ENCODE peak calls at places on chromosomes 16 and 17, in four cellular contexts. B, G, L and Q are unnamed samples.

GRCh38 chr16:17469742-17470001 is 1.1 kb downstream of the XYLT1 start:
- DNase-seq in B (no peak), L (no peak), G (no peak), Q (no peak)

GRCh38 chr16:73483934-73484712 is 436.2 kb upstream of the ZFHX3 start:
- DNase-seq in L (peak), B (no peak), G (no peak), Q (no peak)

GRCh38 chr16:24854607-24855171 is 8.9 kb downstream of the SLC5A11 start:
- DNase-seq in L (no peak), B (no peak), G (no peak), Q (no peak)

GRCh38 chr17:59765038-59765437 is 57.6 kb downstream of the VMP1 start:
- DNase-seq in L (no peak), B (peak), G (no peak), Q (no peak)

GRCh38 chr16:72050769-72051464 is 3.4 kb upstream of the HP start:
- DNase-seq in L (no peak), B (peak), G (no peak), Q (no peak)

GRCh38 chr17:51056813-51057510 is 63.7 kb downstream of the SPAG9 start:
- DNase-seq in G (no peak), B (peak), L (peak), Q (peak)

GRCh38 chr17:41521574-41522261 is 3.0 kb upstream of the KRT15 start:
- DNase-seq in B (peak), L (peak), G (peak), Q (peak)

GRCh38 chr17:51120357-51120738 is 320 bp downstream of the SPAG9 start:
- DNase-seq in B (peak), L (no peak), G (peak), Q (no peak)

GRCh38 chr16:81808933-81809480 is 29.9 kb downstream of the PLCG2 start:
- DNase-seq in B (no peak), L (no peak), G (no peak), Q (no peak)

GRCh38 chr16:12170103-12171025 is 193.8 kb downstream of the SNX29 start:
- DNase-seq in G (no peak), B (peak), L (no peak), Q (no peak)

GRCh38 chr17:79951361-79952264 is 84.1 kb downstream of the TBC1D16 start:
- DNase-seq in G (peak), B (peak), L (peak), Q (peak)

GRCh38 chr16:13793788-13794461 is 126.0 kb upstream of the ERCC4 start:
- DNase-seq in L (no peak), B (no peak), G (no peak), Q (no peak)

GRCh38 chr16:88295526-88296436 is 87.0 kb upstream of the ZNF469 start:
- DNase-seq in B (no peak), L (no peak), G (no peak), Q (no peak)

GRCh38 chr17:64707077-64707591 is 45.0 kb upstream of the SMURF2 start:
- DNase-seq in G (peak), B (peak), L (peak), Q (peak)

GRCh38 chr17:75814021-75814395 is 29.4 kb downstream of the UNK start:
- DNase-seq in B (no peak), L (no peak), G (no peak), Q (no peak)

GRCh38 chr17:20315821-20316220 is 151.5 kb downstream of the LGALS9B start:
- DNase-seq in B (peak), G (no peak), L (peak), Q (no peak)

GRCh38 chr17:15659236-15659635 is 24.9 kb downstream of the TRIM16 start:
- DNase-seq in B (no peak), G (peak), L (no peak), Q (no peak)

GRCh38 chr17:50938821-50939541 is 72.8 kb upstream of the TOB1 start:
- DNase-seq in L (no peak), B (no peak), G (no peak), Q (no peak)

GRCh38 chr17:63480826-63481487 is 4.1 kb downstream of the ACE start:
- DNase-seq in L (no peak), G (no peak), B (no peak), Q (no peak)

GRCh38 chr16:2033057-2033911 is 6.6 kb downstream of the NHERF2 start:
- DNase-seq in B (peak), L (no peak), G (no peak), Q (peak)

GRCh38 chr16:35788381-35788780 is 2329.0 kb downstream of the TP53TG3F start:
- DNase-seq in G (no peak), L (no peak), B (no peak), Q (no peak)

GRCh38 chr16:3652373-3653037 is 2.0 kb upstream of the DNASE1 start:
- DNase-seq in B (no peak), G (no peak), L (no peak), Q (no peak)

GRCh38 chr17:77886387-77886728 is 72.1 kb upstream of the TNRC6C start:
- DNase-seq in B (no peak), L (no peak), G (no peak), Q (no peak)

GRCh38 chr17:36546418-36547093 is 1.8 kb downstream of the GGNBP2 start:
- DNase-seq in B (no peak), L (no peak), G (no peak), Q (peak)

GRCh38 chr17:38528101-38528500 is 77.7 kb downstream of the SRCIN1 start:
- DNase-seq in G (no peak), L (no peak), B (no peak), Q (no peak)

GRCh38 chr17:57512258-57512657 is 232.8 kb downstream of the CCDC182 start:
- DNase-seq in G (no peak), L (no peak), B (no peak), Q (no peak)

GRCh38 chr17:61168506-61168905 is 231.1 kb upstream of the TBX2 start:
- DNase-seq in B (peak), G (no peak), L (no peak), Q (no peak)

GRCh38 chr16:83913234-83913633 is 14.3 kb downstream of the MLYCD start:
- DNase-seq in G (peak), L (no peak), B (no peak), Q (no peak)

GRCh38 chr16:50839356-50839755 is 97.5 kb downstream of the CYLD start:
- DNase-seq in B (no peak), G (no peak), L (no peak), Q (no peak)

GRCh38 chr16:68079616-68080344 is 5.4 kb upstream of the NFATC3 start:
- DNase-seq in G (no peak), B (no peak), L (no peak), Q (peak)

GRCh38 chr17:40371261-40371929 is 6.9 kb upstream of the GJD3 start:
- DNase-seq in B (no peak), L (peak), G (no peak), Q (no peak)

GRCh38 chr17:65219124-65219523 is 82.0 kb downstream of the RGS9 start:
- DNase-seq in L (no peak), B (no peak), G (no peak), Q (no peak)

GRCh38 chr17:38660097-38661026 is 14.4 kb downstream of the EPOP start:
- DNase-seq in G (no peak), B (no peak), L (no peak), Q (peak)

GRCh38 chr16:26985100-26986065 is 81.3 kb upstream of the C16orf82 start:
- DNase-seq in L (peak), G (no peak), B (no peak), Q (no peak)

GRCh38 chr17:78131172-78132085 is 858 bp downstream of the TMC8 start:
- DNase-seq in L (no peak), B (no peak), G (no peak), Q (no peak)

GRCh38 chr16:85607331-85607765 is 5.8 kb upstream of the GSE1 start:
- DNase-seq in B (no peak), G (no peak), L (peak), Q (peak)

GRCh38 chr17:34154916-34155730 is 100.0 kb upstream of the CCL2 start:
- DNase-seq in L (peak), B (no peak), G (no peak), Q (no peak)

GRCh38 chr17:32746698-32747097 is 130.2 kb downstream of the MYO1D start:
- DNase-seq in G (peak), B (peak), L (no peak), Q (peak)

GRCh38 chr16:57070424-57070823 is 22.0 kb upstream of the CPNE2 start:
- DNase-seq in G (no peak), L (no peak), B (no peak), Q (no peak)
- H2AK5ac ChIP-seq in G (no peak), L (no peak), B (no peak), Q (no peak)

GRCh38 chr17:69326302-69327059 is 452 bp downstream of the ABCA5 start:
- DNase-seq in G (peak), L (no peak), B (peak), Q (peak)
- H2BK5ac ChIP-seq in G (no peak), L (no peak), B (no peak), Q (no peak)

GRCh38 chr17:46898860-46899259 is 24.1 kb upstream of the GOSR2 start:
- DNase-seq in B (no peak), G (no peak), L (no peak), Q (no peak)

GRCh38 chr17:46908352-46908751 is 14.6 kb upstream of the GOSR2 start:
- DNase-seq in B (no peak), G (no peak), L (peak), Q (no peak)

GRCh38 chr17:46901291-46901690 is 21.7 kb upstream of the GOSR2 start:
- DNase-seq in B (no peak), G (no peak), L (peak), Q (no peak)

GRCh38 chr17:46898364-46898763 is 24.6 kb upstream of the GOSR2 start:
- DNase-seq in L (no peak), B (no peak), G (no peak), Q (no peak)

DNA sequence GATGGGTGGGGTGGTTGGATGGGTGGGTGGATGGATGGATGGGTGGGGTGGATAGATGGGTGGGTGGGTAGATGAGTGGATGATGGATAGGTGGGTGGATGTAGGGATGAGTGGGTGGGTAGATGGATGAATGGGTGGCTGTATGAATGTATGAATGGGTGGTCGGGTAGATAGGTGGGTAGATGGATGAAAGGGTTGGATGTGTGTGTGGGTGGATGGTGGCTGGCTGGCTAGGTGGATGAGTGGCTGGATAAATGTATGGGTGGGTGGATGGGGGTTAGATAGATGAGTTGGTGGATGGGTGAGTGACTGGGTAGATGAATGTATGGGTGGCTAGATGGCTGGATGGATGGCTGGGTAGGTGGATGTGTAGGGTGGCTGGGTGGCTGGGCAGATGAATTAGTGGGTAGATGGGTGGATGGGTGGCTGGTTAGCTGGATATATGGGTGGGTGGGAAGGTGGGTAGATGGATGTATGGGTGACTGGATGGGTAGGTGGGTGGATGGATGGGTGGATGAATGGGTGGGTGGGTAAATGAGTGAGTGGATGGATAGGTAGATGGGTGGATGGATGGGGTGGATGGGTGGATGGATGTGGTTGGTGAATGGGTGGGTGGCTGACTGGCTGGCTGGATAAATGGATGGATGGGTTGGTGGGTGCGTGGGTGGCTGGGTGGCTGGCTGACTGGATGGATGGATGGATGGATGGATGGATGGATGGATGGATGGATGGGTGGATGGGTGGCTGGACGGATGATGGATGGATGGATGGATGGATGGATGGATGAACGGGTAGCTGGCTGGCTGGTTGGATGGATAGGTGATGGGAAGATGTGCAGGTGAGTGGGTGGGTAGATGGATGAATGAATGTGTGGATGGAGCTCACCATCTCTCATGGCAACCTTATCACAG is 18.9 kb upstream of the GOSR2 start:
- DNase-seq in L (no peak), G (no peak), B (no peak), Q (no peak)
- H4K91ac ChIP-seq in L (no peak), G (no peak), B (no peak), Q (no peak)

GRCh38 chr17:1786708-1787107 is 24.8 kb downstream of the SERPINF1 start:
- DNase-seq in G (no peak), B (peak), L (no peak), Q (no peak)

GRCh38 chr17:1783834-1784611 is 22.2 kb downstream of the SERPINF1 start:
- DNase-seq in B (peak), L (no peak), G (peak), Q (peak)

GRCh38 chr17:1785925-1786324 is 24.1 kb downstream of the SERPINF1 start:
- DNase-seq in G (no peak), B (no peak), L (no peak), Q (no peak)

GRCh38 chr17:1782171-1782567 is 20.3 kb downstream of the SERPINF1 start:
- DNase-seq in L (no peak), G (no peak), B (no peak), Q (no peak)

GRCh38 chr17:1783271-1783670 is 21.4 kb downstream of the SERPINF1 start:
- DNase-seq in L (no peak), G (no peak), B (no peak), Q (peak)
- H2AK5ac ChIP-seq in L (no peak), G (peak), B (peak), Q (peak)

DNA sequence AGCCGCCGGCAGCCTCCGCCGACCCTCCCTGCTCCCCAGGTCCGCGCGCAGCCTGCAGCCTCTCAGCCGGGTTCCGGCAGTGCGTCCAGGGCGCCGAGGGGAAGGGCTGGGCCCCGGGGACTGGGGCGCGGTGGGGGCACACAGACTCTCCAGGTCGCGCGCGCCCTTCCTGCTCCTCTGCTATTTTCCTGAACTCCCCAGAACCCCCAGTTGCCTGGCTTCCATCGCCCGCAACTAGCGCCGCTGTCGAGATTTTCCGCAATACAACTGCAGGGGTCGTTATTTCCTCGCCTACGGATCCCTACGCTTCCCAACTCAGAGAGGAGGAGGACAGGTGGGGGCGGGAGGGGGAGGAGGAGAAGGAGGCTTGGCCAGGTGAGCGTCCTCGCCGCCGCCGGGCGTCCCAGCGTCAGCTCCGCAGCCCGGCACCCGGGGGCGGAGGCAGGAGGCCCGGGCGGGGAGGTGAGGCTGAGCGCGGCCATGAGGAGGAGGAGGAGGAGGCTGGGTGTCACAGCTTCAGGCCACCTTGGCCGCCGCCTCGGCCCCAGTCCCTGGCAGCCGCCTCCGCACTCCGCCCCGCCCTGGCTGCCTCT is at the start of gene CA10:
- DNase-seq in L (peak), B (no peak), G (no peak), Q (no peak)
- H2BK5ac ChIP-seq in L (no peak), B (no peak), G (no peak), Q (no peak)

DNA sequence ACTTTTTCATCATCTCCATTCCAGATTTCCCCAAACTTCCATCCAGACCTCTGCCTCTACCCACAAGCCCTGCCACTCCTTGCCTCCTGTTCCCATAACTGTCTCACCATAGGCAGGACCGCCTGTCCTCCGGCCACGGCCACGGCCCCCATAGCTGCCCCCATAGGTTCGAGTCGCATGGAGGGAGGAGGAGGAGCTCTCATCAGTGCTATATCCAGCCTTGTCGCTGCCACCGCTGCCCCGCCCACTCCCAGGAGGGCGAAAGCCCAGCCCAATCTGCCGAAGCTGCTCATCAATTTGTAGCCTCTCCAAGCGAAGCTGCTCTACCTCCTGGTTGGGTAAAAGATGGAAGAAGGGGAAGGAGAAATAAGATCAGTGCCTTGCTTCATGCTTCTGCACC is 3.4 kb upstream of the SOX15 start:
- DNase-seq in L (no peak), B (no peak), G (no peak), Q (no peak)
- H4K91ac ChIP-seq in L (no peak), B (no peak), G (no peak), Q (no peak)